ENCODE peak calls at places on chromosomes 6 and 20, in eight cellular contexts. Q is left ventricle myocardium inferior, U is WTC11, M is cardiac muscle cell, D is endothelial cell, V is hepatocyte, T is upper lobe of right lung, L is IMR-90. Z is an unnamed sample.

GRCh38 chr6:43963877-43964658 is 163.2 kb downstream of the MRPL14 start:
- DNase-seq in Q (no peak), U (no peak), M (no peak), D (no peak), V (no peak), T (no peak), L (no peak), Z (no peak)

GRCh38 chr6:3292431-3293197 is 33.9 kb downstream of the PSMG4 start:
- DNase-seq in Q (no peak), U (peak), M (no peak), D (no peak), V (no peak), T (peak), L (no peak), Z (peak)

GRCh38 chr6:125300992-125301434 is 754 bp downstream of the HDDC2 start:
- DNase-seq in Q (no peak), U (no peak), M (no peak), D (no peak), V (peak), T (no peak), L (peak), Z (no peak)

GRCh38 chr20:641516-641913 is 11.5 kb downstream of the SRXN1 start:
- DNase-seq in Q (no peak), U (peak), M (no peak), D (peak), V (no peak), T (no peak), L (no peak), Z (peak)

GRCh38 chr6:33781105-33781975 is 7.6 kb downstream of the LEMD2 start:
- DNase-seq in Q (no peak), U (peak), M (no peak), D (peak), V (no peak), T (no peak), L (no peak), Z (peak)

GRCh38 chr6:85451586-85452306 is 1.9 kb downstream of the NT5E start:
- DNase-seq in Q (no peak), U (no peak), M (no peak), D (no peak), V (no peak), T (no peak), L (no peak), Z (no peak)

GRCh38 chr6:89610149-89610642 is 28.4 kb downstream of the LYRM2 start:
- DNase-seq in Q (peak), U (peak), M (peak), D (peak), V (peak), T (peak), L (peak), Z (peak)

GRCh38 chr6:98848539-98849210 is 14.3 kb downstream of the POU3F2 start:
- DNase-seq in Q (no peak), U (no peak), M (no peak), D (no peak), V (no peak), T (no peak), L (no peak), Z (no peak)

GRCh38 chr6:80173411-80173810 is 66.9 kb downstream of the BCKDHB start:
- DNase-seq in Q (no peak), U (no peak), M (no peak), D (no peak), V (no peak), T (no peak), L (no peak), Z (no peak)

GRCh38 chr20:51758978-51759544 is 9.1 kb downstream of the ATP9A start:
- DNase-seq in Q (peak), U (no peak), M (no peak), D (no peak), V (no peak), T (no peak), L (no peak), Z (no peak)

GRCh38 chr20:39830903-39831302 is 858.1 kb downstream of the MAFB start:
- DNase-seq in Q (no peak), U (no peak), M (no peak), D (no peak), V (no peak), T (no peak), L (no peak), Z (no peak)

GRCh38 chr6:120405947-120406346 is 928.3 kb downstream of the TBC1D32 start:
- DNase-seq in Q (no peak), U (peak), M (peak), D (no peak), V (no peak), T (no peak), L (no peak), Z (peak)

GRCh38 chr6:27053738-27054137 is 193.8 kb upstream of the PRSS16 start:
- DNase-seq in Q (no peak), U (no peak), M (no peak), D (no peak), V (no peak), T (no peak), L (no peak), Z (no peak)

GRCh38 chr6:81786159-81786558 is 33.7 kb upstream of the TENT5A start:
- DNase-seq in Q (no peak), U (no peak), M (no peak), D (no peak), V (no peak), T (no peak), L (no peak), Z (no peak)

GRCh38 chr6:32819729-32820128 is 2.9 kb upstream of the HLA-DOB start:
- DNase-seq in Q (no peak), U (no peak), M (no peak), D (no peak), V (no peak), T (no peak), L (peak), Z (no peak)

GRCh38 chr6:166516256-166516655 is 70.2 kb downstream of the RAMACL start:
- DNase-seq in Q (no peak), U (no peak), M (no peak), D (no peak), V (no peak), T (no peak), L (peak), Z (no peak)

GRCh38 chr6:84773133-84773430 is 8.7 kb upstream of the TBX18 start:
- DNase-seq in Q (no peak), U (no peak), M (no peak), D (no peak), V (no peak), T (no peak), L (no peak), Z (no peak)

GRCh38 chr6:9957330-9957729 is 457.5 kb downstream of the TFAP2A start:
- DNase-seq in Q (no peak), U (no peak), M (no peak), D (no peak), V (no peak), T (no peak), L (no peak), Z (no peak)

GRCh38 chr20:10558635-10559187 is 115.1 kb downstream of the JAG1 start:
- DNase-seq in Q (no peak), U (no peak), M (peak), D (no peak), V (no peak), T (no peak), L (peak), Z (no peak)

GRCh38 chr20:50197463-50197862 is 6.8 kb downstream of the CEBPB start:
- DNase-seq in Q (no peak), U (no peak), M (no peak), D (no peak), V (no peak), T (no peak), L (no peak), Z (peak)

GRCh38 chr6:35154947-35155346 is 13.8 kb upstream of the TCP11 start:
- DNase-seq in Q (no peak), U (no peak), M (no peak), D (no peak), V (no peak), T (no peak), L (no peak), Z (no peak)

GRCh38 chr6:43276180-43277082 is 21.6 kb upstream of the SLC22A7 start:
- DNase-seq in Q (no peak), U (no peak), M (no peak), D (no peak), V (peak), T (no peak), L (no peak), Z (peak)

GRCh38 chr6:122652431-122652830 is 42.2 kb downstream of the PKIB start:
- DNase-seq in Q (no peak), U (no peak), M (no peak), D (no peak), V (peak), T (no peak), L (peak), Z (no peak)

GRCh38 chr20:208937-209566 is 18.0 kb upstream of the DEFB129 start:
- DNase-seq in Q (no peak), U (no peak), M (peak), D (peak), V (peak), T (no peak), L (peak), Z (no peak)

GRCh38 chr20:40810336-40810735 is 121.3 kb upstream of the MAFB start:
- DNase-seq in Q (no peak), U (no peak), M (no peak), D (no peak), V (no peak), T (no peak), L (no peak), Z (peak)

GRCh38 chr20:23019403-23019802 is 15.7 kb upstream of the SSTR4 start:
- DNase-seq in Q (no peak), U (no peak), M (no peak), D (no peak), V (no peak), T (no peak), L (no peak), Z (peak)

GRCh38 chr20:49674383-49675352 is 39.0 kb downstream of the B4GALT5 start:
- DNase-seq in Q (no peak), U (no peak), M (no peak), D (no peak), V (peak), T (no peak), L (peak), Z (no peak)

GRCh38 chr6:89161326-89162046 is 15.6 kb downstream of the PM20D2 start:
- DNase-seq in Q (no peak), U (peak), M (no peak), D (no peak), V (no peak), T (no peak), L (peak), Z (peak)

GRCh38 chr6:47023543-47023942 is 18.6 kb downstream of the ADGRF1 start:
- DNase-seq in Q (no peak), U (no peak), M (no peak), D (no peak), V (no peak), T (no peak), L (no peak), Z (no peak)

GRCh38 chr20:4064118-4064962 is 49.0 kb upstream of the RNF24 start:
- DNase-seq in Q (peak), U (peak), M (peak), D (no peak), V (peak), T (peak), L (peak), Z (peak)

GRCh38 chr6:125679651-125680050 is 69.8 kb upstream of the HEY2 start:
- DNase-seq in Q (no peak), U (no peak), M (no peak), D (no peak), V (no peak), T (no peak), L (no peak), Z (no peak)

GRCh38 chr6:137883400-137883888 is 16.4 kb downstream of the TNFAIP3 start:
- DNase-seq in Q (peak), U (no peak), M (no peak), D (no peak), V (no peak), T (no peak), L (peak), Z (no peak)

GRCh38 chr20:6636209-6637159 is 131.0 kb upstream of the BMP2 start:
- DNase-seq in Q (no peak), U (no peak), M (peak), D (peak), V (peak), T (no peak), L (peak), Z (peak)
- TF ChIP-seq CTCF in Q (peak), U (no peak), M (peak), D (peak), V (peak), T (peak), L (peak), Z (peak)

DNA sequence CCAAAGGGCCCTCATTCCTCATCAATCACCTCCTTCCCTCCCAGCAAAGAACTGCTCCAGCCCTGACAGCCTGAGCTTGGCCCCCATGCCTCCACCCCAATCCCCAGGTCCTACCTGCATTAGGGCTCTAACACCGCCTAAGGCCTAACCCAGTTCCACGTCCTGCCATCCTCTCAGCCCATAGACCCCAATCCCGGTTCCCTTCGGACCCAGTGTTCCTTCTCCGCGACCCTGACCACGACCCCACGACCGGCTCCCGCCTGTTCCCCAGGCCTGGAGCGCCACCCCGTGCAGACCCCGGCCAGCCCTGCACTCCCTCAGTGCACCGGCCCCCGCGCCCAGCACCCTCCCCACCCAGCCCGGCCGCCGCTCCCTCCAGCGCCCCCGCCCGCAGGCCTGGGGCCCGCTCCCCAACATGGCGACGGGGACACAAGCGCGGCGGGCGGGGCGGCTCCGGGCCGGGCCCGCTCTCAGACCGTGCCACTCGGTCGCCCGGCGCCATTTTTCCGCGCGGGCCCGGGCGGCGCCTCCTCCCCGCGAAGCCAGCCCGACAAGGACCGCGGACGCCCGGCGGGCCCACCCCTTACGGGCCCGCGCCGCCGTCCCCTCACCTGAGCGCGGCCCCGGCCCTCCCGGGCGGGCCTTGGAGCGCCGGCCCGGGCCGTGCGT is 456 bp downstream of the NCOA6 start:
- DNase-seq in Q (peak), U (peak), M (peak), D (peak), V (peak), T (peak), L (peak), Z (peak)
- TF ChIP-seq CTCF in Q (peak), U (no peak), M (no peak), D (no peak), V (peak), T (no peak), L (peak), Z (peak)

DNA sequence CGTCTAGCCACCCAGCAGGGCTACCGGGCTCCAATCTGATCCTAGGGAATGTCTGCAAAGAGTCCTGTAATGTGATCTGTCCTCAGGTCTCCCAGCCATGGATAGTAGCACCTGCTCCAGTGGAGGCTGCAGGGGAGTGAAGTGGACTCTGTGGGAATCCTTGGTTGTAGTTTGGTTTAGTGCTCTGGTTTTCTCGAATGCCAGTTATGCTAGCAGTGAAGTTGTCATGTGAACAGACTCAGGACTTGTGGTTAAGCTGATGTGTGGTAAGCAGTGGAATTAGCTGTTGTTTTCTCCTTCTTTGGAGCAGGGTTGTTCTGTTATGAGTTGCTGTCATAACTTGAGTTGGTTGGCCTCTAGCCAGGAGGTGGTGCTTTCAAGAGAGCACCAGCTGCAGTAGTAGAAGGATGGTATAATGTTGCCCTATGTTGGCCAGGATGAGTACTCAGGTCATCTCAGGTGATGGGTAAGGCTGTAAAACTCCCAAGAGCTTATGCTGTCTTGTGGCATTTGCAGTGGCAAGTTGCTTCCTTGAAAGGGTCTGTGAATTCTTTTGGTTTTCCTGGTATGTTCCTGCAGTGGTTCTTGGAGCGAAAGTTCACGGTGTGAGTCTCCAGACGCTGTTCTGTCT is 390.2 kb downstream of the UTRN start:
- DNase-seq in Q (no peak), U (no peak), M (no peak), D (no peak), V (peak), T (no peak), L (peak), Z (no peak)
- TF ChIP-seq CTCF in Q (no peak), U (no peak), M (no peak), D (no peak), V (no peak), T (no peak), L (no peak), Z (no peak)

GRCh38 chr6:117265425-117266266 is at the start of gene VGLL2:
- DNase-seq in Q (peak), U (peak), M (peak), D (peak), V (peak), T (peak), L (peak), Z (peak)
- TF ChIP-seq CTCF in Q (peak), U (no peak), M (peak), D (no peak), V (peak), T (no peak), L (no peak), Z (peak)

DNA sequence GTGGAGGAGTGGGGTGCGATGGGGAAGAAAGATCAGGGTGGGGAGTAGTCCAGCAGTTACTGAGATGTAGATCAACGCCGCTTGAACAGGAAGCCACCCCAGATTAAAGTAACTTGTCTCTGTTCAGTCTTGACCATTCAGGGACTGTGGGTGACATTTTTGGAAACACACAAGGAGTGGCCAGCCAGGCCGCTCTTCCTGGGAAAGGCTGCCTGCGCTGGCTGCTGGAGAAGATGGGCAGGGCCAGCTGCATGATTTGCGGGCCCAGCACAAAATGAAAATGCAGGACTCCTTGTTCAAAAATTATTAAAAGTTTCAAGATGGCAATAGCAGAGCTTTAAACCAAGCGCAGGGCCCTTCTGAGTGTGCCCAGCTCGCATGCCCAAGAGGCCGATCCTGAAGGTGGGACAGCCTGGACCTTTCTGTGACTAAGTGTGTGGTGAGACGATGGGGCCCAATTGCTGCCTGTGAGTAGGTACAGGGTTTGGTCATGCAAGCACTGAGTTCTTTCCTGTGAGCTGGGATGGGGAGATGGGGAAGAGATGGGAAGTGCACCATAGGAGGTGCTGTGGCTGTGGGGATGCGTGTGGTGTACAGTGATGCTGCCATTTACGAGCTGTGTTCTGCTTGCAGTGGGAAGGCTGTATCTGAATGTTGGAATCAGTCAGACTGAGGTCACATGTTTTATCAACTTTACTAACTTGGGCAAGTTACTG is 51.3 kb downstream of the DAAM2 start:
- DNase-seq in Q (no peak), U (no peak), M (no peak), D (no peak), V (no peak), T (no peak), L (peak), Z (no peak)
- TF ChIP-seq CTCF in Q (no peak), U (no peak), M (peak), D (no peak), V (no peak), T (no peak), L (no peak), Z (no peak)

GRCh38 chr6:135743476-135743875 is 108.0 kb upstream of the PDE7B start:
- DNase-seq in Q (no peak), U (no peak), M (no peak), D (no peak), V (no peak), T (no peak), L (no peak), Z (no peak)
- TF ChIP-seq CTCF in Q (no peak), U (no peak), M (no peak), D (peak), V (no peak), T (no peak), L (no peak), Z (peak)

GRCh38 chr20:25085756-25086495 is 4.0 kb upstream of the VSX1 start:
- DNase-seq in Q (no peak), U (no peak), M (no peak), D (no peak), V (no peak), T (no peak), L (no peak), Z (no peak)

GRCh38 chr20:25083141-25083772 is 1.3 kb upstream of the VSX1 start:
- DNase-seq in Q (no peak), U (no peak), M (no peak), D (no peak), V (no peak), T (no peak), L (no peak), Z (no peak)

GRCh38 chr20:25084616-25085187 is 2.8 kb upstream of the VSX1 start:
- DNase-seq in Q (no peak), U (peak), M (no peak), D (no peak), V (no peak), T (no peak), L (no peak), Z (peak)

GRCh38 chr20:25082498-25082873 is 545 bp upstream of the VSX1 start:
- DNase-seq in Q (no peak), U (no peak), M (no peak), D (no peak), V (no peak), T (no peak), L (no peak), Z (no peak)

DNA sequence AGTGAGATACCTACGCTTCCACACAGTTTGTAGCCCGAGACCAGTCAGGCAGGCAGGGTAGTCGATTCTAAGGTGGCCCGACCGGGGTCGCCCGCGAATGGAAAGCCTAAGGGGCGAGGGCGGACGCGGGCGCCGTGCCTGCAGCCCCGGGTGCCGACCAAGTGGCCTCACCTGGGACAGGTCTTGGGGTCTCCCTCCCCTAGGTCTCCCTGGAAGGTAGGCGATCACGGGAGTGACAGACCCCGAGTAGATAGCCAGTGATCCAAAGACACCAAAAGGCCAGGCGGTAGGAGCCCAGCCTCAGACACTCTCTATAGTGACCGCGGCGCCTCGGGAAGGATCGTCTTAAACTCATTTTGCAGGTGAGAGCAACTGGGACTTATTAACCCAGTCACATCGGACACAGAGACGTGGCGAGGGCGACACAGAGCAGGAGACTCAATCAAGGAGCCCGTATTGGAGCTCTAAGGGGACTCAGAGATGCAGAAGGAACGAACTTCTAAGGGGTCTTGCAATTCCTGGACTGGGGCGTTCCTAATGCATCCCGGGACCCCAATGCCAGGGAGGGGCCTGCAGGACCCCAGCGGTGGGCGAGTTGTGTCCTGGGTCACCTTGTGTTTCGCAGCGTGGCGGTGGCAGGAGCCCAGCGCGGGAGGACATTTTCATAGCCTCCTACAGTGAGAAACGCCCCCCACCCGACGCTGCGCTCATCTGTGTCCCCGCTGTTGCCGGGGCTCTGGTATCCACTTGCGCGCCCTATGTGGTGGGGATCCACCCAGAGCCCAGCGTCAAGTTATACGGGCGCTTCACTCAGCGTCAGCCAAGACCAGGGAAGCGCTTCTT is 2.1 kb upstream of the VSX1 start:
- DNase-seq in Q (no peak), U (no peak), M (no peak), D (no peak), V (peak), T (no peak), L (no peak), Z (peak)
- TF ChIP-seq CTCF in Q (peak), U (no peak), M (no peak), D (no peak), V (peak), T (peak), L (peak), Z (peak)

GRCh38 chr6:115896538-115897129 is 164.1 kb downstream of the FRK start:
- DNase-seq in Q (no peak), U (no peak), M (peak), D (peak), V (peak), T (no peak), L (peak), Z (no peak)
- TF ChIP-seq CTCF in Q (peak), U (peak), M (peak), D (peak), V (peak), T (peak), L (peak), Z (peak)

Z was measured in endodermal cell.